ENCODE peak calls at places on chromosomes 4 and X, in four cellular contexts. T, W, C and R are unnamed samples.

GRCh38 chr4:138952405-138952804 is 63.2 kb upstream of the NOCT start:
- DNase-seq in T (no peak), W (no peak), C (no peak), R (no peak)

GRCh38 chr4:159937595-159937994 is 834.7 kb downstream of the RAPGEF2 start:
- DNase-seq in T (no peak), W (no peak), C (no peak), R (no peak)

GRCh38 chrX:53263597-53264094 is 17.7 kb downstream of the IQSEC2 start:
- DNase-seq in T (no peak), W (no peak), C (peak), R (no peak)

GRCh38 chr4:48337726-48338125 is 3.6 kb upstream of the SLAIN2 start:
- DNase-seq in T (no peak), W (no peak), C (no peak), R (no peak)

GRCh38 chr4:120853101-120853940 is 69.2 kb downstream of the PRDM5 start:
- DNase-seq in T (no peak), W (no peak), C (no peak), R (no peak)

GRCh38 chr4:83572848-83573247 is 36.9 kb downstream of the GPAT3 start:
- DNase-seq in T (no peak), W (no peak), C (no peak), R (no peak)

GRCh38 chrX:152632445-152633097 is 5.1 kb upstream of the GABRQ start:
- DNase-seq in T (no peak), W (peak), C (peak), R (peak)

GRCh38 chr4:113952452-113953029 is 26.9 kb downstream of the ARSJ start:
- DNase-seq in T (no peak), W (no peak), C (peak), R (no peak)

GRCh38 chr4:134276476-134276875 is 74.9 kb upstream of the PABPC4L start:
- DNase-seq in T (no peak), W (no peak), C (no peak), R (no peak)

GRCh38 chr4:5963611-5964010 is 54.6 kb downstream of the C4orf50 start:
- DNase-seq in T (no peak), W (no peak), C (no peak), R (no peak)

GRCh38 chr4:26594371-26594770 is 10.5 kb downstream of the TBC1D19 start:
- DNase-seq in T (no peak), W (no peak), C (no peak), R (no peak)

GRCh38 chr4:133711817-133712216 is 489.8 kb downstream of the PABPC4L start:
- DNase-seq in T (no peak), W (no peak), C (peak), R (no peak)

GRCh38 chrX:40996886-40997530 is 88.2 kb upstream of the USP9X start:
- DNase-seq in T (no peak), W (peak), C (peak), R (no peak)

GRCh38 chrX:41672643-41673042 is 16.1 kb upstream of the GPR34 start:
- DNase-seq in T (no peak), W (no peak), C (no peak), R (no peak)

GRCh38 chrX:44908198-44908597 is 35.2 kb downstream of the KDM6A start:
- DNase-seq in T (no peak), W (peak), C (no peak), R (no peak)

GRCh38 chr4:8761167-8761823 is 110.3 kb downstream of the HMX1 start:
- DNase-seq in T (peak), W (no peak), C (no peak), R (peak)

GRCh38 chrX:134396174-134396573 is 63.8 kb upstream of the HPRT1 start:
- DNase-seq in T (no peak), W (no peak), C (peak), R (no peak)

GRCh38 chr4:154294951-154295350 is 196.6 kb downstream of the DCHS2 start:
- DNase-seq in T (no peak), W (no peak), C (no peak), R (no peak)

GRCh38 chr4:4339504-4340085 is 47.3 kb upstream of the NSG1 start:
- DNase-seq in T (no peak), W (no peak), C (no peak), R (no peak)

GRCh38 chr4:81650871-81651270 is 179.2 kb upstream of the RASGEF1B start:
- DNase-seq in T (no peak), W (no peak), C (peak), R (no peak)

GRCh38 chr4:37890501-37891220 is at the start of gene TBC1D1:
- DNase-seq in T (peak), W (no peak), C (peak), R (peak)

GRCh38 chrX:68681443-68681941 is 34.0 kb downstream of the STARD8 start:
- DNase-seq in T (no peak), W (peak), C (no peak), R (no peak)

GRCh38 chr4:82138376-82138775 is 235.4 kb downstream of the HNRNPD start:
- DNase-seq in T (no peak), W (no peak), C (peak), R (no peak)

GRCh38 chrX:100874240-100874798 is at the start of gene NOX1:
- DNase-seq in T (no peak), W (no peak), C (peak), R (no peak)

GRCh38 chr4:95956094-95956493 is 116.2 kb downstream of the PDHA2 start:
- DNase-seq in T (no peak), W (no peak), C (no peak), R (no peak)

GRCh38 chr4:81631958-81632439 is 160.3 kb upstream of the RASGEF1B start:
- DNase-seq in T (no peak), W (peak), C (peak), R (no peak)

GRCh38 chr4:37970702-37971101 is 10.5 kb downstream of the PTTG2 start:
- DNase-seq in T (peak), W (no peak), C (peak), R (peak)

GRCh38 chrX:19864736-19865135 is 22.7 kb downstream of the SH3KBP1 start:
- DNase-seq in T (no peak), W (no peak), C (no peak), R (peak)

GRCh38 chr4:102007959-102008425 is 217.5 kb downstream of the BANK1 start:
- DNase-seq in T (no peak), W (no peak), C (no peak), R (no peak)

GRCh38 chr4:175470141-175470540 is 341.9 kb downstream of the GPM6A start:
- DNase-seq in T (no peak), W (peak), C (no peak), R (no peak)

GRCh38 chrX:109936598-109936997 is 66.3 kb upstream of the TMEM164 start:
- DNase-seq in T (no peak), W (no peak), C (no peak), R (no peak)

GRCh38 chr4:25301471-25301870 is 11.1 kb upstream of the ZCCHC4 start:
- DNase-seq in T (no peak), W (no peak), C (no peak), R (no peak)

GRCh38 chr4:66252291-66252690 is 582.0 kb upstream of the EPHA5 start:
- DNase-seq in T (no peak), W (no peak), C (no peak), R (no peak)

GRCh38 chrX:57103489-57103888 is 17.9 kb downstream of the SPIN2B start:
- DNase-seq in T (no peak), W (no peak), C (no peak), R (no peak)

DNA sequence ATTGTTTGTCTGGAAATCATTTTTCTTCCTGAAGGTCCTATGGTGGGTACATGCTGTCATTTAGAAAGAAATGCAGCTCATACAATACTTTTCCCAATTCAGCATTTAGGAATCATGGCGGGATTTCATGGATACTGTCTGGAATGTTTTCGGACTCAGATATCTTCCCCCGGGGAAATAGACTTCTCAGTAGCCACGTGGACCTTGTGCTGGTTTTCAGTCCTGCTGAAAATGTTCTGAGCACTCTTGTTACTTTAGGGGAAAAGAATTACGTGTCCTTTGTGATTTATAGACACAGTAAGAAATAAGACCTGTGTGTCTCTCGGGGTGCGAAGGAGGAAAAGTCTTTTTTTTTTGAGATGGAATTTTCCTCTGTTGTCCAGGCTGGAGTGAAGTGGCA is 3.8 kb downstream of the CD99 start:
- DNase-seq in T (no peak), W (no peak), C (no peak), R (no peak)
- H3K4me3 ChIP-seq in T (no peak), W (no peak), C (no peak), R (no peak)

GRCh38 chrX:71147496-71148277 is 3.0 kb downstream of the NLGN3 start:
- DNase-seq in T (no peak), W (no peak), C (no peak), R (no peak)

GRCh38 chrX:71143508-71143907 is 1.1 kb upstream of the NLGN3 start:
- DNase-seq in T (no peak), W (no peak), C (no peak), R (no peak)

GRCh38 chrX:71148278-71148663 is 3.6 kb downstream of the NLGN3 start:
- DNase-seq in T (no peak), W (no peak), C (no peak), R (no peak)

GRCh38 chrX:71140440-71140839 is 4.2 kb upstream of the NLGN3 start:
- DNase-seq in T (no peak), W (no peak), C (no peak), R (no peak)

GRCh38 chrX:71144651-71145050 is at the start of gene NLGN3:
- DNase-seq in T (no peak), W (no peak), C (no peak), R (no peak)
- H3K4me3 ChIP-seq in T (no peak), W (no peak), C (no peak), R (no peak)

GRCh38 chr4:17436750-17437090 is 75.2 kb downstream of the QDPR start:
- DNase-seq in T (peak), W (no peak), C (no peak), R (no peak)
- H3K4me3 ChIP-seq in T (no peak), W (no peak), C (no peak), R (no peak)

GRCh38 chr4:13528823-13529129 is 15.5 kb downstream of the NKX3-2 start:
- DNase-seq in T (no peak), W (no peak), C (no peak), R (no peak)
- H3K4me3 ChIP-seq in T (no peak), W (no peak), C (no peak), R (no peak)

GRCh38 chr4:183723561-183724228 is 64.6 kb downstream of the TRAPPC11 start:
- DNase-seq in T (no peak), W (no peak), C (no peak), R (no peak)

GRCh38 chr4:183716302-183716701 is 57.2 kb downstream of the TRAPPC11 start:
- DNase-seq in T (no peak), W (no peak), C (no peak), R (no peak)

GRCh38 chr4:183718876-183719275 is 59.8 kb downstream of the TRAPPC11 start:
- DNase-seq in T (no peak), W (no peak), C (no peak), R (no peak)

GRCh38 chr4:183722738-183723560 is 63.9 kb downstream of the TRAPPC11 start:
- DNase-seq in T (peak), W (no peak), C (peak), R (peak)

DNA sequence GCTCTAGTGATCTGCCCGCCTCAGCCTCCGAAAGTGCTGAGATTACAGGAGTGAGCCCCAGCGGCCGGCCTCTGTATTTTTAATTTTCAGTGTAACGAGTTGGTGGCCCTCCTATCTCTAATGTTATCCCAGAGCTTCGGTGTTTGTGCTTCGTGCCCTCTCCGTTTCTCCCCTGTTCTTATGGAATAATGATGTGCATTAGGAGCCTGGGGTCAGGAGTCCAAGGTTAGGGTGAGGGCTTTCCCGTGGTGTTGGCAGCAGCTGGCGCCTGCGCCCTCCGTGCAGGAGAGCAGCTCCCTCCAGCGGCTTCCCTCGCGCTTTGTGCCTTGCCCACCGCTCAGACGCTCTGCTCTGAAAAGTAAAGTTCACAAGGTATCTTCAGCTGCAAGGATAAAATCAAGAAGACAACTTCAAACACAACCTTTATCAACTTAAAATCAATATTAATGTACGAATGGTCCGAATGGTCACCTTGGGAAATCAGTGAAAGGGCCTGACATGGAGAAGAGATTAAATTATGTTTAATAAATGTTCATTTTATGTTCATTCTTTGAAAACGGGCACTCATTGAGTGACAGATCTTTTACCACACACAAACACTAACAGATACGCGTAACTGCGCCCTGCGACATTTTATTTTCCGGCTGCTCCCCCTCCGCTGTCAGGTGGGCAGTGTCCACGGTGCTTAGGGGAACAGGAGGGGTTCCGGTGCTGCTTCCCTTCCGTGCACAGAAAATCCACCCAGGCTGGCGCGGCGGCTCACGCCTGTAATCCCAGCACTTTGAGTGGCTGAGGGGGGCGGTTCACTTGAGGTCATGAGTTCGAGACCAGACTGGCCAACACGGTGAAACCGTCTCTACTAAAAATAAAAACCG is 62.4 kb downstream of the TRAPPC11 start:
- DNase-seq in T (peak), W (no peak), C (peak), R (peak)
- H3K4me3 ChIP-seq in T (no peak), W (no peak), C (peak), R (peak)

DNA sequence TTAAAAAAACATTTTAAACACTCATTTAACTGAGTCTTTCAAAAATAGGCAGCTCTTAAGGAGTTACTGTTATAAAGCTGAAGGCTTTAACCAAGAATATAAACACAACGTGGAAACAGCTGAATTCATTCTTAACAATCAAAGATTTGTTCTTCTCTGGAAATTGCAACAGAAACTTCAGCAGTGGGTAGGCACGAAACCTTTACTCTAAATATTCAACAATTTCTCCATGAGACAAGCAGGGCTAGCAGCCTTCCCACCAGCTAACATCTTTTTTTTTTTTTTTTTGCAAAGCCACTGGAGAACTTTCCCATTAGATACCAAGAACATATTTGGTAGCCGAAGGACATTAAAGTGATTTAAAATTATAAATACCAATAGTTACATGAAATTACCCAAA is 78.2 kb upstream of the PRSS48 start:
- DNase-seq in T (no peak), W (no peak), C (no peak), R (no peak)
- H3K4me3 ChIP-seq in T (no peak), W (no peak), C (no peak), R (no peak)

GRCh38 chr4:190015538-190016368 is 11.3 kb downstream of the FRG2 start:
- DNase-seq in T (no peak), W (no peak), C (no peak), R (no peak)

GRCh38 chr4:190016369-190017289 is 10.4 kb downstream of the FRG2 start:
- DNase-seq in T (no peak), W (no peak), C (no peak), R (no peak)

GRCh38 chr4:190018201-190018920 is 8.7 kb downstream of the FRG2 start:
- DNase-seq in T (no peak), W (no peak), C (no peak), R (no peak)

GRCh38 chr4:190017357-190018200 is 9.5 kb downstream of the FRG2 start:
- DNase-seq in T (no peak), W (no peak), C (no peak), R (no peak)

DNA sequence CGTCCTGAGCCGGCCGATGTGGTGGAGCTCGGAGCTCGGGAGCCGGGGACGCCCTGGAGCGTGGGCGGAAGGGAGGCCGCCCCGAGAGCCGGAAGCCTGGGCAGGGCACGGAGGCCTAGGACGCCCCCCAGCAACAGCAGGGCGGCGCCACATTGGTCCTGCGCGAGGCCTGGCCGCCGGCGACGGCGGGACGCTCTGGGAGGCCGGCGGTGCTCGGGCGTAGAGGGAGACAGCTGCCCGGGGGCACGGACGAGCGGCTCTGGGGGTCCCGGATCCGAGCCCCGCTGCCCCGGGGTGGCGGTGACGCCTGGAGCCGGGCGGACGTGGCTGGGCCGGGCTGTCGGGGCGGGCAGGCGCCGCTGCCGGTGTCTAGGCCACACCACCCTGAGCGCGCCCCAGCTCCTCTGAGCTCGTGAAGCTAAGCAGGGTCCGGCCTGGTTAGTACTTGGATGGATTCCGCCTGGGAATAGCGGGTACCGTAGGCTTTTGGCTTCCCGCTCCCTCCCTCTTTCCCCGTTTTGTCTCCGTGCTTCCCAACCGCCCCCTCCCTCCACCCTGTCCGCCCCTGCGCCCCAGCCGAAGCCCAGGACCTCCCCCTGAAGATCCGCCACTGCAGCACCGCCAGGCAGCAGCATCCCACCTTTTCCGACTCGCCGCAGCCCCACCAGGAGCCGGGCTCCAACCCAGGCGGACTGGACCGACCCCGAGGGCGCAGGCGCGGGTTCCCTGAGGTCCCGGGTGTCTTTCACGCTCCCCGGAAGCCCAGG is 12.1 kb downstream of the FRG2 start:
- DNase-seq in T (no peak), W (no peak), C (no peak), R (no peak)
- H3K4me3 ChIP-seq in T (no peak), W (peak), C (peak), R (no peak)